ENCODE peak calls at places on chromosome 6, in six cellular contexts. One of them, this sample, is unnamed.

GRCh38 chr6:125957845-125958244 is 1.3 kb downstream of the HINT3 start:
- DNase-seq in CD8-positive, alpha-beta T cell: no peak
- DNase-seq in mammary epithelial cell: peak
- DNase-seq in Peyer's patch: no peak
- DNase-seq in astrocyte of the spinal cord: peak
- DNase-seq in Panc1: no peak
- DNase-seq in this sample: no peak

GRCh38 chr6:24549674-24550418 is 55.1 kb downstream of the ALDH5A1 start:
- DNase-seq in mammary epithelial cell: no peak
- DNase-seq in Peyer's patch: no peak
- DNase-seq in CD8-positive, alpha-beta T cell: no peak
- DNase-seq in astrocyte of the spinal cord: no peak
- DNase-seq in Panc1: no peak
- DNase-seq in this sample: no peak

GRCh38 chr6:42820509-42821340 is 38.9 kb downstream of the BICRAL start:
- DNase-seq in astrocyte of the spinal cord: no peak
- DNase-seq in Peyer's patch: no peak
- DNase-seq in mammary epithelial cell: no peak
- DNase-seq in Panc1: no peak
- DNase-seq in CD8-positive, alpha-beta T cell: no peak
- DNase-seq in this sample: no peak

GRCh38 chr6:40587240-40588069 is at the start of gene LRFN2:
- DNase-seq in astrocyte of the spinal cord: peak
- DNase-seq in mammary epithelial cell: peak
- DNase-seq in CD8-positive, alpha-beta T cell: peak
- DNase-seq in Panc1: no peak
- DNase-seq in Peyer's patch: peak
- DNase-seq in this sample: peak

GRCh38 chr6:75802366-75802765 is 53.3 kb downstream of the MYO6 start:
- DNase-seq in mammary epithelial cell: peak
- DNase-seq in Panc1: no peak
- DNase-seq in CD8-positive, alpha-beta T cell: no peak
- DNase-seq in Peyer's patch: no peak
- DNase-seq in astrocyte of the spinal cord: peak
- DNase-seq in this sample: peak

GRCh38 chr6:52672422-52673025 is 1.6 kb downstream of the TMEM14A start:
- DNase-seq in astrocyte of the spinal cord: no peak
- DNase-seq in Panc1: no peak
- DNase-seq in Peyer's patch: no peak
- DNase-seq in mammary epithelial cell: peak
- DNase-seq in CD8-positive, alpha-beta T cell: no peak
- DNase-seq in this sample: no peak

GRCh38 chr6:37695273-37695672 is 2.4 kb downstream of the MDGA1 start:
- DNase-seq in Peyer's patch: no peak
- DNase-seq in CD8-positive, alpha-beta T cell: no peak
- DNase-seq in astrocyte of the spinal cord: no peak
- DNase-seq in mammary epithelial cell: no peak
- DNase-seq in Panc1: no peak
- DNase-seq in this sample: no peak

GRCh38 chr6:166540631-166541331 is 45.7 kb downstream of the RAMACL start:
- DNase-seq in Peyer's patch: peak
- DNase-seq in mammary epithelial cell: no peak
- DNase-seq in Panc1: no peak
- DNase-seq in astrocyte of the spinal cord: no peak
- DNase-seq in CD8-positive, alpha-beta T cell: peak
- DNase-seq in this sample: no peak

GRCh38 chr6:105402090-105402980 is 547 bp downstream of the PREP start:
- DNase-seq in Panc1: no peak
- DNase-seq in mammary epithelial cell: peak
- DNase-seq in Peyer's patch: peak
- DNase-seq in astrocyte of the spinal cord: peak
- DNase-seq in CD8-positive, alpha-beta T cell: peak
- DNase-seq in this sample: peak

GRCh38 chr6:5028921-5029320 is 25.1 kb upstream of the RPP40 start:
- DNase-seq in astrocyte of the spinal cord: no peak
- DNase-seq in Panc1: no peak
- DNase-seq in CD8-positive, alpha-beta T cell: no peak
- DNase-seq in Peyer's patch: no peak
- DNase-seq in mammary epithelial cell: no peak
- DNase-seq in this sample: no peak

GRCh38 chr6:5023923-5024322 is 20.1 kb upstream of the RPP40 start:
- DNase-seq in CD8-positive, alpha-beta T cell: no peak
- DNase-seq in Panc1: no peak
- DNase-seq in astrocyte of the spinal cord: no peak
- DNase-seq in Peyer's patch: no peak
- DNase-seq in mammary epithelial cell: no peak
- DNase-seq in this sample: no peak

GRCh38 chr6:5028301-5028700 is 24.5 kb upstream of the RPP40 start:
- DNase-seq in Panc1: no peak
- DNase-seq in Peyer's patch: no peak
- DNase-seq in CD8-positive, alpha-beta T cell: no peak
- DNase-seq in astrocyte of the spinal cord: no peak
- DNase-seq in mammary epithelial cell: no peak
- DNase-seq in this sample: no peak

GRCh38 chr6:5029609-5030008 is 25.8 kb upstream of the RPP40 start:
- DNase-seq in mammary epithelial cell: no peak
- DNase-seq in CD8-positive, alpha-beta T cell: no peak
- DNase-seq in Panc1: no peak
- DNase-seq in astrocyte of the spinal cord: no peak
- DNase-seq in Peyer's patch: no peak
- DNase-seq in this sample: no peak

GRCh38 chr6:5025911-5026819 is 22.3 kb upstream of the RPP40 start:
- DNase-seq in mammary epithelial cell: no peak
- DNase-seq in Panc1: no peak
- DNase-seq in astrocyte of the spinal cord: peak
- DNase-seq in Peyer's patch: peak
- DNase-seq in CD8-positive, alpha-beta T cell: no peak
- DNase-seq in this sample: peak
- TF ChIP-seq CTCF in mammary epithelial cell: peak
- TF ChIP-seq CTCF in Panc1: no peak
- TF ChIP-seq CTCF in astrocyte of the spinal cord: peak
- TF ChIP-seq CTCF in Peyer's patch: no peak
- TF ChIP-seq CTCF in CD8-positive, alpha-beta T cell: no peak
- TF ChIP-seq CTCF in this sample: peak

DNA sequence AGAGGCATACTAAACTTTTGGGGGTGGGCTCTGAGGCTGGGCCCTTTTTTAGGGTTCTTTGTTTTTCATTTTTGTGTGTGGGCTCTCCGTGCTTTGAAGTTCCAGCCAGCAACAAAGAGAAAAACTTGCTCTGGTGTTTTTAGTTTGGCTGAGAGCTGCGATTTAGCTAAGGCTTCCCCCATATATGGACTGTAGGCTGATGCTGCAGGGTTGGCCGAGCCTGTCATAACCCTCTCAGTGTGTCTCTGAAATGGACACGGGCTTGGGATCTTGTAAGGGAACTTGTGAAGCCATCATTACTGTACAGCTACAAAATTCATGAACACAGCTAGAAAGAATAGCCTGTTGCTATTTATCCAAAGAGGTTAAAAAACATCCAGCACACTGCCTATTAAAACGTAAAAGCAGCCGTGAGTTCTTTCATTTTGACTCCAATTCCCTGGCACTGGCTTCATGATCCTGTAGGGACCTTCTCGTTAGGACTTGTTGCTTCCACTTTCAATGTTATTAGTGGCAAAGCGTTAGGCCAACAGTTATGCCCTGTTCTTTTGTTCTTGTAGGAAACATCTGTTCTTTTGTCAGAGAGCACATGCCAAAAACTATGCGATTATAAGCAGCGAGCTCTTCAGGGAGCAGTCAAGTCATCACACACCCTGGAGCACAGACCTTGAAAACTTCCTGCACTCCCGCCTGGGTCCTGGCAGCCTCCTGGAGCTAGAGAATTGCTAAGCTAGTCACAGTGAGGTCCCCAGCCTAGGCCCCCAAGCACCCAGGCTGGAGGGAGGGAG is 609.7 kb upstream of the ARID1B start:
- DNase-seq in CD8-positive, alpha-beta T cell: no peak
- DNase-seq in Panc1: no peak
- DNase-seq in Peyer's patch: no peak
- DNase-seq in mammary epithelial cell: no peak
- DNase-seq in astrocyte of the spinal cord: peak
- DNase-seq in this sample: peak
- H3K4me3 ChIP-seq in CD8-positive, alpha-beta T cell: no peak
- H3K4me3 ChIP-seq in Panc1: no peak
- H3K4me3 ChIP-seq in Peyer's patch: no peak
- H3K4me3 ChIP-seq in mammary epithelial cell: no peak
- H3K4me3 ChIP-seq in astrocyte of the spinal cord: peak
- H3K4me3 ChIP-seq in this sample: peak

DNA sequence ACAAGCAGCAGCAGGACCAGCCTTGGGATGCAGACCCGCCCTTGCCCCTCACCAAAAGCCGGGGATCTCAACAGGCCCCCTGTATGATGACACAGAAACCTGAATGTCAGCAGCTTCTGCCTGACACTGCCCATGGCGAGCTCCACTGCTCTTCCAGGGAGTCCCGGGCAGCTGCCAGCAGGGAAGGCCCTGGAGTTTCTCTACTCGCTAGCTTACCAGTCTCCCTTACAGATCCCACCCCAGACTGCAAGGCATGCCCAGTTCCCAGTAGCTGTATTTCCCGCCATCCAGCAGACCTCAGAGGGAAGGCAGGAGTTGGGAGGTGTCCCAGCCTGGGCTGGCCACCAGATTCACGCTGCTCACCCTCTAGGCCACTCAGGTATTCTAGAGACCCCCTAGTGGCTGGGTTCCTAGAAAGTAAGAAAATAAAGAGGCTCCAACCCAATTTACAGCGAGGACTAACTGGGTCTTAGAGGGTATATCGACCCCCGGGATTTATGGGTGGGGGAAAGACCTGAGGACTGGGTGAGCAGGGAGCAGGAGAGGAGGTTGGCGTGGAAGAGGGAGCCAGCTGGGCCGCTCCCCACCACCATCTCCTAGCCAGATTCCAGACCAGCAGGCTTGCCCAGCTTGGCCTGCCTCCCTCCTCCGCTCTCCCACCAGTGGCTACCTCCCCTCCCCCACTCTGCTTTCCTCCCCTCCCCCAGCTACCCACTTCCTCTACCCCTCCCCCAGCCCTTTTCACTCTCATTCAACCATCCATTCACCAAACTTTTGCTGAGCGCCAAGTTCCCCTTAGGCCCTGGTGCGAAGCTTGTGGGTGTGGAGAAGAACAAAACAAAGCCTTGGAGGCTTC is 9.7 kb upstream of the HMGA1 start:
- DNase-seq in Panc1: no peak
- DNase-seq in Peyer's patch: no peak
- DNase-seq in mammary epithelial cell: no peak
- DNase-seq in astrocyte of the spinal cord: no peak
- DNase-seq in CD8-positive, alpha-beta T cell: no peak
- DNase-seq in this sample: no peak
- TF ChIP-seq CTCF in Panc1: no peak
- TF ChIP-seq CTCF in Peyer's patch: no peak
- TF ChIP-seq CTCF in mammary epithelial cell: no peak
- TF ChIP-seq CTCF in astrocyte of the spinal cord: no peak
- TF ChIP-seq CTCF in CD8-positive, alpha-beta T cell: no peak
- TF ChIP-seq CTCF in this sample: peak

GRCh38 chr6:136762022-136762975 is 30.0 kb downstream of the MAP3K5 start:
- DNase-seq in astrocyte of the spinal cord: no peak
- DNase-seq in CD8-positive, alpha-beta T cell: no peak
- DNase-seq in Peyer's patch: no peak
- DNase-seq in mammary epithelial cell: no peak
- DNase-seq in Panc1: no peak
- DNase-seq in this sample: no peak
- H3K4me3 ChIP-seq in astrocyte of the spinal cord: no peak
- H3K4me3 ChIP-seq in CD8-positive, alpha-beta T cell: no peak
- H3K4me3 ChIP-seq in Peyer's patch: no peak
- H3K4me3 ChIP-seq in mammary epithelial cell: no peak
- H3K4me3 ChIP-seq in Panc1: no peak
- H3K4me3 ChIP-seq in this sample: no peak

GRCh38 chr6:163180874-163181541 is 233.5 kb upstream of the QKI start:
- DNase-seq in mammary epithelial cell: peak
- DNase-seq in Panc1: peak
- DNase-seq in Peyer's patch: peak
- DNase-seq in astrocyte of the spinal cord: peak
- DNase-seq in CD8-positive, alpha-beta T cell: no peak
- DNase-seq in this sample: peak
- TF ChIP-seq CTCF in mammary epithelial cell: no peak
- TF ChIP-seq CTCF in Panc1: peak
- TF ChIP-seq CTCF in Peyer's patch: peak
- TF ChIP-seq CTCF in astrocyte of the spinal cord: peak
- TF ChIP-seq CTCF in CD8-positive, alpha-beta T cell: no peak
- TF ChIP-seq CTCF in this sample: peak

DNA sequence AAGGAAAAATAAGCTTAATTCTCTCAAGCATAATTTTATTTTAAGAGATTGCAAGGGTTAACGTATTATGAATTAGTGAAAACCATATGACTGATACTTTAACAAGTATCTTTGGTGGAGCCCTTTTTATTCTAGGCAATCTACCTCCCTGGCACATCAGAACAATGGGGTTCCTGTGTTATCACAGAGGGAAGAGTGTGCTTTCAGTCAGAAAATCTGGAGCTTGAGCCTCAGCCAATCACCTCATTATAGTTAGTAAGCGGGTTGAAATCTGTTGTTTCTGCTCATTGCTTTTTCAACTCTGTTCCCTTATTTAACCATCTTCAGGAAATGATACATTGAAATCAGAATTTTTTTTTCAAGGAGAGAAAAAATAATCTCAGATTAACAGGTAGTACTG is 391 bp downstream of the ADGRF1 start:
- DNase-seq in CD8-positive, alpha-beta T cell: no peak
- DNase-seq in astrocyte of the spinal cord: no peak
- DNase-seq in Peyer's patch: no peak
- DNase-seq in mammary epithelial cell: peak
- DNase-seq in Panc1: no peak
- DNase-seq in this sample: no peak
- H3K4me3 ChIP-seq in CD8-positive, alpha-beta T cell: no peak
- H3K4me3 ChIP-seq in astrocyte of the spinal cord: no peak
- H3K4me3 ChIP-seq in Peyer's patch: no peak
- H3K4me3 ChIP-seq in mammary epithelial cell: peak
- H3K4me3 ChIP-seq in Panc1: no peak
- H3K4me3 ChIP-seq in this sample: no peak